ENCODE peak calls at places on chromosomes 3 and 15, in seven cellular contexts. T is retinal pigment epithelial cell; C is NCI-H2029; P is CD8-positive, alpha-beta memory T cell; S is activated CD4-positive, alpha-beta T cell treated with anti-CD3 and anti-CD28 coated beads, Interleukin-2, amount 50 U/mL, for 24 hours; B is anterior cingulate cortex; L is stimulated activated CD8-positive, alpha-beta memory T cell treated with anti-CD3 and anti-CD28 coated beads, Interleukin-15, amount 100 ng/mL, for 4 hours. F is an unnamed sample.

GRCh38 chr3:58749948-58750347 is 83.4 kb upstream of the FAM3D start:
- DNase-seq in B (no peak), P (no peak), L (no peak), T (no peak), C (no peak), S (no peak), F (no peak)

GRCh38 chr3:143807987-143808386 is 40.3 kb downstream of the SLC9A9 start:
- DNase-seq in S (no peak), C (no peak), B (no peak), L (no peak), P (no peak), T (no peak), F (no peak)

GRCh38 chr3:40247714-40248113 is 61.8 kb upstream of the EIF1B start:
- DNase-seq in T (no peak), S (no peak), B (no peak), P (no peak), L (no peak), C (no peak), F (no peak)

GRCh38 chr3:52685705-52686691 is at the start of the genes GNL3 and PBRM1:
- DNase-seq in L (peak), P (peak), C (peak), S (peak), T (peak), B (peak), F (peak)

GRCh38 chr15:60002528-60003218 is 1.4 kb upstream of the FOXB1 start:
- DNase-seq in L (no peak), T (no peak), C (no peak), P (no peak), S (no peak), B (no peak), F (no peak)

GRCh38 chr3:38099518-38099917 is 37.4 kb downstream of the ACAA1 start:
- DNase-seq in B (no peak), P (no peak), C (no peak), T (no peak), L (no peak), S (no peak), F (no peak)

GRCh38 chr3:63966871-63967270 is 54.7 kb upstream of the SCAANT1 start:
- DNase-seq in T (no peak), B (no peak), C (no peak), S (no peak), L (no peak), P (no peak), F (no peak)

GRCh38 chr15:59616390-59616789 is 4.8 kb downstream of the GCNT3 start:
- DNase-seq in C (peak), T (no peak), L (no peak), P (no peak), B (no peak), S (no peak), F (no peak)

GRCh38 chr3:128364808-128365360 is 101.8 kb downstream of the DNAJB8 start:
- DNase-seq in C (no peak), L (no peak), B (no peak), P (no peak), T (no peak), S (no peak), F (no peak)

GRCh38 chr3:88003115-88003755 is 55.6 kb downstream of the CGGBP1 start:
- DNase-seq in B (no peak), C (peak), S (no peak), T (no peak), P (no peak), L (no peak), F (no peak)

GRCh38 chr3:154795582-154795981 is 284.5 kb upstream of the MME start:
- DNase-seq in P (no peak), B (no peak), S (no peak), L (no peak), T (peak), C (no peak), F (no peak)

GRCh38 chr3:121998030-121998580 is 23.9 kb downstream of the ILDR1 start:
- DNase-seq in C (no peak), T (no peak), L (no peak), S (no peak), P (no peak), B (no peak), F (no peak)

GRCh38 chr3:166351461-166351860 is 514.2 kb upstream of the BCHE start:
- DNase-seq in S (no peak), B (no peak), L (no peak), C (no peak), T (no peak), P (no peak), F (no peak)

GRCh38 chr15:31297880-31298456 is 28.7 kb upstream of the KLF13 start:
- DNase-seq in P (no peak), L (no peak), S (no peak), T (no peak), C (no peak), B (no peak), F (no peak)

GRCh38 chr3:123130079-123130726 is 63.4 kb downstream of the PDIA5 start:
- DNase-seq in S (no peak), L (no peak), B (no peak), P (no peak), T (no peak), C (no peak), F (no peak)

GRCh38 chr15:40906947-40907802 is 12.9 kb downstream of the VPS18 start:
- DNase-seq in P (peak), B (no peak), T (no peak), L (no peak), C (peak), S (no peak), F (peak)

GRCh38 chr3:112736802-112737566 is 96.0 kb upstream of the CCDC80 start:
- DNase-seq in L (no peak), S (no peak), C (no peak), P (no peak), B (no peak), T (no peak), F (no peak)